ENCODE peak calls at places on chromosomes 16 and 17, in four cellular contexts. I is HCT116; L is stomach; P is CD4-positive, alpha-beta T cell. M is an unnamed sample.

GRCh38 chr17:48970224-48970623 is 1.8 kb upstream of the GIP start:
- DNase-seq in L (no peak), I (no peak), P (no peak), M (peak)

GRCh38 chr17:50834126-50834785 is 1.1 kb upstream of the WFIKKN2 start:
- DNase-seq in I (no peak), L (no peak), P (no peak), M (no peak)

GRCh38 chr17:40559954-40560591 is 5.2 kb downstream of the CCR7 start:
- DNase-seq in I (peak), P (peak), L (peak), M (peak)

GRCh38 chr17:83193336-83194188 is 114.2 kb downstream of the METRNL start:
- DNase-seq in P (no peak), I (no peak), L (peak), M (peak)

GRCh38 chr17:1639549-1639948 is 6.0 kb downstream of the SCARF1 start:
- DNase-seq in L (no peak), I (no peak), P (no peak), M (peak)

GRCh38 chr16:82664181-82664580 is 37.4 kb downstream of the CDH13 start:
- DNase-seq in P (no peak), L (no peak), I (no peak), M (no peak)

GRCh38 chr17:38536661-38537060 is 69.1 kb downstream of the SRCIN1 start:
- DNase-seq in P (no peak), I (no peak), L (no peak), M (no peak)

GRCh38 chr16:48895142-48895541 is 285.2 kb upstream of the N4BP1 start:
- DNase-seq in L (no peak), P (no peak), I (no peak), M (no peak)

GRCh38 chr16:2019500-2019899 is at the start of gene NPW:
- DNase-seq in I (no peak), P (no peak), L (no peak), M (no peak)

GRCh38 chr16:12330977-12331376 is 354.4 kb downstream of the SNX29 start:
- DNase-seq in I (no peak), L (no peak), P (no peak), M (no peak)

GRCh38 chr16:77784441-77785356 is 3.7 kb upstream of the VAT1L start:
- DNase-seq in I (no peak), L (no peak), P (no peak), M (no peak)

GRCh38 chr16:74275031-74275636 is 21.5 kb upstream of the PSMD7 start:
- DNase-seq in I (peak), L (no peak), P (no peak), M (no peak)

GRCh38 chr16:84559311-84559932 is 55.0 kb upstream of the MEAK7 start:
- DNase-seq in I (no peak), L (no peak), P (no peak), M (no peak)

GRCh38 chr16:10040136-10041080 is 141.8 kb downstream of the GRIN2A start:
- DNase-seq in P (no peak), L (no peak), I (no peak), M (no peak)

GRCh38 chr16:84229421-84229820 is 10.4 kb downstream of the KCNG4 start:
- DNase-seq in P (no peak), L (no peak), I (no peak), M (no peak)

GRCh38 chr16:50311891-50312501 is 45.6 kb downstream of the ADCY7 start:
- DNase-seq in L (peak), P (no peak), I (no peak), M (peak)

GRCh38 chr16:59170065-59170712 is 436.1 kb upstream of the GOT2 start:
- DNase-seq in I (no peak), L (no peak), P (no peak), M (no peak)

DNA sequence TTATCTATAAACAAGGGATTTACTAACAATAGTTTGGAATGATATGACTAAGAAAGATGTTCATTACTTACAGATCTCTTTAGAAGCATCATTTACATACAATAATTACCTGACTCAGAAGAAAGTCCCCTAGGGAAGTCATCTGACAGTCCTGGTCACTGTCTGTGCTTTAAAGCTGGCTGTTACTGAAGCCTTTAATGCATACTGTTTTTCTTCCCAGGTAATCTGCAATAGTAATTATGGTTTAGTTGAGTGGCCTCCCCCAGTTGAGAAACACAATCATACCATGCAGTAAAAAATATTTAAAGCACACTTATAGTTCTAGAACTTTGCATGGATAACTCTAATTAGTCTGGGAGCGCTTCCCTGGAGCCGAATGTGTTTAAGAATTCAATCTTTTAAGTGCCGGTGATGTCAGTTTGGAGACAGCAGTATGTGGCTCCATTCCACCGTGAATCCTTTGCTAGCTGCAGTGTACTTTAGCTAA is 121.1 kb downstream of the PRKCA start:
- DNase-seq in P (no peak), L (no peak), I (no peak), M (no peak)
- H3K27ac ChIP-seq in P (no peak), L (peak), I (no peak), M (no peak)

DNA sequence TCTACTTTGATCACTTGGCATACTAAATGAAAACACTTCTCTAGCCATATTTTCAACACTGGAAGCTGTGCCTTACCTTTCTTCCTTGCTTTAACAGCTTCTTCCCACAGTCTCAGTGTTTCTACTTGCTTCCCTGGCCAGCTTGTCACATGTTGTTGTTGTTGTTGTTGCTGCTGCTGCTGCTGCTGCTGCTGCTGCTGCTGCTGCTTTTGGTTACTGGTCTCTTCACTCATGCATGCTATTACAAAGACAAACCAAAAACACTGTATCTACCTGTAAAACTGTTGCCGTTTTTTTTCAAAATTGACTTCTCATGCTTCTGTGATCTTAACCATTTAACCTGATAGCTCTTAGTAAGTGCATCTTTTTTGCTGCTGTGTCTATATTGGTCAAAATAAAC is 9.0 kb downstream of the VEZF1 start:
- DNase-seq in I (no peak), P (no peak), L (no peak), M (no peak)
- H3K27ac ChIP-seq in I (no peak), P (no peak), L (no peak), M (no peak)

DNA sequence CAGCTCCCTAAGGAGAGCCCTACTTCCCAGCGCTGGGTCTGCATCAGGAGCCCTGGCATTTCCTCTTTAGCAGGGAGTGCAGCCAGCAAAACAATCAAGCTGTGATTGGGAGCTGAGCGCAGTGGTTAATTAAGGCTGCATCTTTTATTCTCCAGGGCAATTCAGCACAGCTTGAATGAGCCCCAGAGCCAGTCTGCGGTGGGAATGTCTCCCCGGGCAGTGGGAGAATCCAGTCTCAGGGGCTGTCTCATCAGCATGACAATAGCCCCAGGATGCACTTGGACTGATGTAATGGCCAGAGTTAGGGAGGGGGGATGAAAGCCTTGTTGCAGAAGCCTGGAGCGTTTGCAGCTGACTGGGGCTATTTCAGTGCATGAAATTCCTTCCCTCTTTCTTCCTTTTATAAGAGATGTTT is 292.6 kb upstream of the SOX9 start:
- DNase-seq in L (no peak), P (no peak), I (no peak), M (no peak)
- H3K27ac ChIP-seq in L (no peak), P (no peak), I (no peak), M (no peak)

DNA sequence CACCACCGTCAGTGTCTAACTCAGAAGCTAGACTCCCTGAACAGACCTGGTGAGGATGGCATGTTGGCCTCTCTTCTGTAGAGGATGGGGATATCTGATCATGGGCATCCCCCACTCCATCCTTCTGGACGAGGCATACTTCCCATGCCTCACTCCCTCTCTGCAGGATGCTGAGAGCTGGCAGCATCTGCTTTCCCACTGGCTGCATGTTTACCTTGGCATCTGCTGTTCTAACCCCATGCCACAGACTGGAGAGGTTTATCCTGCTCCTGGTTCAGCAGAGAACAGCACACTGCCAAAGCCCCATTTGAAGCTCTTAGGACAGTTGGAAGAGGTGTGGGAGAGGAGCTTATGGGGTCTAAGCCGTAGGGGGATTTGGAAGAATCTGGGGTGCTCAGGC is 46.0 kb downstream of the YPEL2 start:
- DNase-seq in L (no peak), P (no peak), I (no peak), M (no peak)
- H3K27ac ChIP-seq in L (peak), P (no peak), I (no peak), M (peak)

GRCh38 chr17:45924332-45924820 is 30.0 kb downstream of the MAPT start:
- DNase-seq in P (no peak), I (no peak), L (no peak), M (no peak)
- H3K27ac ChIP-seq in P (no peak), I (no peak), L (no peak), M (no peak)

GRCh38 chr16:88632587-88632930 is 5.8 kb upstream of the IL17C start:
- DNase-seq in I (no peak), P (no peak), L (no peak), M (no peak)

GRCh38 chr16:88634994-88635670 is 3.2 kb upstream of the IL17C start:
- DNase-seq in L (no peak), I (no peak), P (no peak), M (no peak)

GRCh38 chr16:88631920-88632586 is 6.3 kb upstream of the IL17C start:
- DNase-seq in I (no peak), P (no peak), L (no peak), M (no peak)

GRCh38 chr16:88634141-88634993 is 4.0 kb upstream of the IL17C start:
- DNase-seq in P (peak), L (peak), I (no peak), M (peak)

DNA sequence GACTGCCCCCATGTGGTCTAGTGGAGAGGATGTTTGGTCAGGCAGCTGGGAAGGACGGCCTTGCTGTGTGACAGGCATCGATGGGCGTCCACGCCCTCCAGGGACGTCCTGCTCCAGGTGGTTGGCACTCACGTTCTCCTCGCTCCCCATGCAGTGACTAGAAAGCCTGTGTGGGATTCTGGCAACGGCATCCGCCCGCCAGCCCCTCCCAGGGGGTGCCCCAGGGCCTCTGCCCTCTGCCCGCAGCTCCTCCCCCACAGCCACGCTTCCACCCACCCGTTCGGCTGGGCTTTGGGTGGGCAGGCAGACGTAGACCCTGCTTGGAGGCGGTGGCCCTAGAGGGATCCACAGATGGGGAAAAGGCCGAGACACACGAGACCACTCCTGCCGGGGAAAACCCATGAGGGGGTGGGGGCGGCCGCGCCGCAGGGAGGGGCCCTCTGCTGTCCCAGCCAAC is 4.7 kb upstream of the IL17C start:
- DNase-seq in P (peak), L (peak), I (no peak), M (peak)
- H3K27ac ChIP-seq in P (peak), L (peak), I (no peak), M (no peak)

GRCh38 chr17:77602883-77603640 is 355.4 kb upstream of the TNRC6C start:
- DNase-seq in I (no peak), P (no peak), L (peak), M (peak)
- H3K27ac ChIP-seq in I (no peak), P (no peak), L (peak), M (peak)

GRCh38 chr17:7114875-7115614 is 423 bp upstream of the ASGR2 start:
- DNase-seq in I (no peak), P (no peak), L (no peak), M (peak)
- H3K27ac ChIP-seq in I (no peak), P (no peak), L (no peak), M (peak)

GRCh38 chr17:73283841-73284282 is 22.2 kb upstream of the CPSF4L start:
- DNase-seq in I (no peak), L (no peak), P (no peak), M (no peak)

GRCh38 chr17:73284906-73285602 is 23.4 kb upstream of the CPSF4L start:
- DNase-seq in I (no peak), L (no peak), P (no peak), M (no peak)

GRCh38 chr17:73285603-73285908 is 23.9 kb upstream of the CPSF4L start:
- DNase-seq in P (no peak), L (no peak), I (no peak), M (no peak)

GRCh38 chr17:73283250-73283649 is 21.6 kb upstream of the CPSF4L start:
- DNase-seq in P (no peak), L (no peak), I (no peak), M (no peak)

DNA sequence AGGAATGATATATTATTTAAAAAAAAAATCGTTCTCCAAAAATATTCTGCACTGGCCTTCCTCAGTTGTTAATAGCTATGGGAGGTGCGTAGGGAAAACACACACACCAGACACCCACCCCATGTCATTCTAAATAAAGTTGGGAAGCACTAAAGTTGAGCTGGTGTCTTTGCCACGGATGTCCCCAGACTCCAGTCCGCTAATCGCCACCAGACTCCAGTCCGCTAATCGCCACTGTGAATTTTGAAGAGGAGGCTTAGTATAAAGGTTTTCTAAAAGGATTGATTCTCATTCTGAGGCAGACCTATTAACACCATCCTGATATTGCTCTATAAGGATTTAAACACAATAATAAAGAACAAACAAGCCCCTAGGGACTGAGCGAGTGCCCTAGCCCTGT is 22.7 kb upstream of the CPSF4L start:
- DNase-seq in P (no peak), L (no peak), I (no peak), M (no peak)
- H3K27ac ChIP-seq in P (no peak), L (peak), I (no peak), M (no peak)

GRCh38 chr17:4967539-4968165 is at the start of gene SPAG7:
- DNase-seq in P (peak), I (peak), L (peak), M (peak)

GRCh38 chr17:4968166-4968915 is 724 bp upstream of the SPAG7 start:
- DNase-seq in L (no peak), I (no peak), P (no peak), M (peak)

GRCh38 chr17:4966844-4967538 is 626 bp downstream of the SPAG7 start:
- DNase-seq in I (peak), L (peak), P (peak), M (peak)

GRCh38 chr17:4968916-4969550 is 1.4 kb upstream of the SPAG7 start:
- DNase-seq in L (no peak), I (no peak), P (no peak), M (no peak)

DNA sequence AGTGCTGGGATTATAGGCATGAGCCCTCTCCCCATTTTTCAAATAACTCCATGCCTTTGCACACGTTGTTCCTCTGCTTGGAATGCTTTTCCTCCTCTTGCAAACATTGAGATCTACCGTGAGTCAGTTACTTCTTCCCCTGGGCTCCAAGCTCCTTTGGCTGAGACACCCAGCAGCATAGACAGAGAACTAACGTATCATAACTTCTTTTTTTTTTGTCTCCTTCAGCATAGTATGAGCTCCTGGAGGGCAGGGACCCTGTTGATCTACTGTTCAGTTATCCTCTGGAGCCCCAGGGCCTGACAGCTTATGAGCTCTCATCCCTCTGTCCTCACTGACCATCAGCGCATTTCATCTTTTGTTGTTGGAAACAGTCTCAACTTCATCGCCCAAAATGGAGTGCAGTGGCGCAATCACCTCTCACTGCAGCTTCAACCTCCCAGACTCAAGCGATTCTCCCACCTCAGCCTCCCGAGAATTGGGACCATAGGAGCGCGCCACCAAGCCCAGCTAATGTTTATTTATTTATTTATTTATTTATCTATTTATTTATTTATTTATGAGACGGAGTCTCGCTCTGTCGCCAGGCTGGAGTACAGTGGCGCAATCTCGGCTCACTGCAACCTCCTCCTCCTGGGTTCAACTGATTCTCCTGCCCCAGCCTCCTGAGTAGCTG is 2.2 kb downstream of the SPAG7 start:
- DNase-seq in I (no peak), P (no peak), L (no peak), M (peak)
- H3K27ac ChIP-seq in I (peak), P (no peak), L (peak), M (no peak)

M was measured in upper lobe of right lung.